ENCODE peak calls at places on chromosome 15, in seven cellular contexts. G is sigmoid colon, Q is GM23338, T is suprapubic skin, W is esophagus muscularis mucosa, S is transverse colon, V is stomach. K is an unnamed sample. For H3K4me1 and H3K27me3, the result is how much of the 10 kb centered on the place peaks cover.

GRCh38 chr15:52137432-52138357 is 25.1 kb upstream of the BCL2L10 start:
- DNase-seq in G (no peak), Q (no peak), T (no peak), W (no peak), S (peak), V (peak), K (no peak)

GRCh38 chr15:100241572-100242479 is 99.9 kb downstream of the ADAMTS17 start:
- DNase-seq in G (no peak), Q (peak), T (no peak), W (no peak), S (no peak), V (no peak), K (no peak)

GRCh38 chr15:64379216-64379960 is 1.9 kb downstream of the PCLAF start:
- DNase-seq in G (peak), Q (no peak), T (no peak), W (no peak), S (no peak), V (no peak), K (no peak)

GRCh38 chr15:47384316-47384715 is 333.0 kb upstream of the SEMA6D start:
- DNase-seq in G (no peak), Q (peak), T (no peak), W (no peak), S (no peak), V (no peak), K (no peak)

GRCh38 chr15:84113919-84114318 is 121.7 kb upstream of the GOLGA6L4 start:
- DNase-seq in G (no peak), Q (no peak), T (no peak), W (no peak), S (no peak), V (no peak), K (no peak)

GRCh38 chr15:59828871-59829270 is 139.8 kb upstream of the BNIP2 start:
- DNase-seq in G (no peak), Q (no peak), T (no peak), W (peak), S (no peak), V (no peak), K (no peak)

GRCh38 chr15:101183926-101184305 is 67.9 kb downstream of the CHSY1 start:
- DNase-seq in G (no peak), Q (no peak), T (no peak), W (no peak), S (no peak), V (no peak), K (no peak)

GRCh38 chr15:40392986-40393948 is 10.7 kb downstream of the KNSTRN start:
- DNase-seq in G (no peak), Q (no peak), T (no peak), W (no peak), S (no peak), V (no peak), K (no peak)

GRCh38 chr15:92377083-92377789 is 16.4 kb upstream of the ST8SIA2 start:
- DNase-seq in G (no peak), Q (no peak), T (no peak), W (no peak), S (no peak), V (no peak), K (no peak)

GRCh38 chr15:39942101-39942752 is 8.3 kb downstream of the EIF2AK4 start:
- DNase-seq in G (no peak), Q (peak), T (no peak), W (no peak), S (no peak), V (no peak), K (no peak)

GRCh38 chr15:22950211-22950990 is 29.8 kb downstream of the CYFIP1 start:
- DNase-seq in G (peak), Q (no peak), T (peak), W (no peak), S (no peak), V (no peak), K (no peak)

GRCh38 chr15:41605566-41605965 is 46.6 kb downstream of the TYRO3 start:
- DNase-seq in G (no peak), Q (no peak), T (no peak), W (no peak), S (no peak), V (no peak), K (no peak)

GRCh38 chr15:81265256-81265943 is 58.5 kb downstream of the STARD5 start:
- DNase-seq in G (no peak), Q (peak), T (no peak), W (peak), S (no peak), V (no peak), K (no peak)

GRCh38 chr15:39587291-39587909 is 6.5 kb downstream of the THBS1 start:
- DNase-seq in G (no peak), Q (no peak), T (no peak), W (no peak), S (peak), V (no peak), K (no peak)

GRCh38 chr15:70160267-70160666 is 62.5 kb upstream of the TLE3 start:
- DNase-seq in G (peak), Q (no peak), T (no peak), W (no peak), S (no peak), V (peak), K (no peak)

GRCh38 chr15:28093761-28094535 is 5.2 kb downstream of the OCA2 start:
- DNase-seq in G (no peak), Q (peak), T (no peak), W (no peak), S (peak), V (no peak), K (no peak)

GRCh38 chr15:39282663-39283208 is 298.1 kb upstream of the THBS1 start:
- DNase-seq in G (no peak), Q (no peak), T (no peak), W (no peak), S (no peak), V (no peak), K (no peak)

GRCh38 chr15:77143606-77144005 is 72.7 kb upstream of the TSPAN3 start:
- DNase-seq in G (no peak), Q (no peak), T (no peak), W (no peak), S (no peak), V (no peak), K (no peak)
- H3K4me1 ChIP-seq in G (under half), Q (under half), T (under half), W (under half), S (under half), V (under half), K (under half)

GRCh38 chr15:72844067-72844466 is 60.5 kb upstream of the ADPGK start:
- DNase-seq in G (no peak), Q (no peak), T (no peak), W (no peak), S (no peak), V (no peak), K (no peak)
- H3K27me3 ChIP-seq in G (under half), Q (under half), T (under half), W (under half), S (under half), V (under half), K (under half)

DNA sequence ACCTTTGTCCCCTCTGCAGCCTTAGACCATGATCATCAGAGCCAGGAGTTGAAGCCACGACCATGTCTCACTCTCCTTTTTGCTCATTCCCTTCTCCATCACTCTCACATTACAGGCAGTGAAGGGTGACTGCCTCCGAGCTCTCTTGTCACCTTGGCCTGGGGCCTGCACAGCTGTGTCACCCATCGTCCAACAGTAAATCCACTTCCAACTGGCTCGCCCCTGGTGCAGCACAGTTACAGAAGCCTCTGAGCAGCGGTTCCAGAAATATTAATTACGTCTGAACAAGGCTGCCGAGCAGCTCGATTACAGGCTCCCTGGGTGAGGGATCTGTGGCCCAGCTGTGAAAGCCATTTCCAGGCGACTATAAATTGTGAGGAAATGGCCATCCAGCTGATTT is 528.2 kb downstream of the NR2F2 start:
- DNase-seq in G (no peak), Q (no peak), T (no peak), W (no peak), S (no peak), V (no peak), K (no peak)
- TF ChIP-seq POLR2AphosphoS5 in G (no peak), Q (no peak), T (no peak), W (no peak), S (no peak), V (no peak), K (no peak)

GRCh38 chr15:90213818-90214204 is 12.7 kb downstream of the SEMA4B start:
- DNase-seq in G (no peak), Q (no peak), T (no peak), W (no peak), S (no peak), V (no peak), K (no peak)
- H3K4me1 ChIP-seq in G (under half), Q (under half), T (half or more), W (under half), S (under half), V (under half), K (under half)

K was measured in prostate gland.